ENCODE peak calls at places on chromosome 7, in five cellular contexts. One of them, this sample, is unnamed.

GRCh38 chr7:114084381-114085312 is 165.8 kb upstream of the PPP1R3A start:
- DNase-seq in neural progenitor cell: peak; percentile 72
- DNase-seq in neuronal stem cell: peak; percentile 49
- DNase-seq in H1: no peak
- DNase-seq in HepG2: no peak
- DNase-seq in this sample: no peak

GRCh38 chr7:139753079-139753692 is 24.6 kb downstream of the HIPK2 start:
- DNase-seq in neural progenitor cell: no peak
- DNase-seq in H1: no peak
- DNase-seq in HepG2: no peak
- DNase-seq in neuronal stem cell: no peak
- DNase-seq in this sample: no peak

GRCh38 chr7:48337012-48337621 is 165.9 kb downstream of the ABCA13 start:
- DNase-seq in HepG2: peak; percentile 10
- DNase-seq in H1: no peak
- DNase-seq in neural progenitor cell: peak; percentile 59
- DNase-seq in neuronal stem cell: peak; percentile 15
- DNase-seq in this sample: no peak

GRCh38 chr7:127874951-127875608 is 156.2 kb downstream of the LRRC4 start:
- DNase-seq in neuronal stem cell: no peak
- DNase-seq in H1: no peak
- DNase-seq in HepG2: no peak
- DNase-seq in neural progenitor cell: no peak
- DNase-seq in this sample: no peak

GRCh38 chr7:4247106-4247876 is 434.8 kb upstream of the FOXK1 start:
- DNase-seq in HepG2: no peak
- DNase-seq in neuronal stem cell: no peak
- DNase-seq in neural progenitor cell: no peak
- DNase-seq in H1: no peak
- DNase-seq in this sample: no peak

GRCh38 chr7:116426428-116427156 is 72.9 kb upstream of the CAV2 start:
- DNase-seq in neural progenitor cell: no peak
- DNase-seq in neuronal stem cell: no peak
- DNase-seq in HepG2: no peak
- DNase-seq in H1: no peak
- DNase-seq in this sample: peak; percentile 83

GRCh38 chr7:98418636-98419315 is 17.9 kb upstream of the BAIAP2L1 start:
- DNase-seq in H1: no peak
- DNase-seq in neuronal stem cell: no peak
- DNase-seq in HepG2: peak; percentile 100
- DNase-seq in neural progenitor cell: no peak
- DNase-seq in this sample: peak; percentile 96

GRCh38 chr7:141133646-141134045 is 59.8 kb downstream of the TMEM178B start:
- DNase-seq in HepG2: no peak
- DNase-seq in neuronal stem cell: no peak
- DNase-seq in H1: no peak
- DNase-seq in neural progenitor cell: no peak
- DNase-seq in this sample: no peak

GRCh38 chr7:43594020-43594419 is 11.1 kb downstream of the STK17A start:
- DNase-seq in neural progenitor cell: no peak
- DNase-seq in HepG2: no peak
- DNase-seq in H1: no peak
- DNase-seq in neuronal stem cell: no peak
- DNase-seq in this sample: no peak

GRCh38 chr7:36971515-36972139 is 247.3 kb upstream of the AOAH start:
- DNase-seq in H1: no peak
- DNase-seq in HepG2: peak; percentile 99
- DNase-seq in neuronal stem cell: peak; percentile 24
- DNase-seq in neural progenitor cell: peak; percentile 70
- DNase-seq in this sample: no peak

GRCh38 chr7:128701062-128701785 is 29.1 kb downstream of the GARIN1A start:
- DNase-seq in neuronal stem cell: no peak
- DNase-seq in H1: no peak
- DNase-seq in neural progenitor cell: no peak
- DNase-seq in HepG2: no peak
- DNase-seq in this sample: peak; percentile 41

GRCh38 chr7:151565541-151565940 is 45.8 kb upstream of the RHEB start:
- DNase-seq in HepG2: no peak
- DNase-seq in neuronal stem cell: no peak
- DNase-seq in H1: no peak
- DNase-seq in neural progenitor cell: no peak
- DNase-seq in this sample: peak; percentile 38

GRCh38 chr7:35565927-35566326 is 129.0 kb downstream of the HERPUD2 start:
- DNase-seq in HepG2: no peak
- DNase-seq in neuronal stem cell: no peak
- DNase-seq in neural progenitor cell: no peak
- DNase-seq in H1: no peak
- DNase-seq in this sample: no peak

GRCh38 chr7:132575987-132576722 is at the start of gene PLXNA4:
- DNase-seq in H1: no peak
- DNase-seq in neural progenitor cell: peak; percentile 52
- DNase-seq in HepG2: no peak
- DNase-seq in neuronal stem cell: no peak
- DNase-seq in this sample: no peak

GRCh38 chr7:78148166-78148894 is 349.8 kb downstream of the PHTF2 start:
- DNase-seq in HepG2: peak; percentile 5
- DNase-seq in neural progenitor cell: no peak
- DNase-seq in H1: no peak
- DNase-seq in neuronal stem cell: no peak
- DNase-seq in this sample: no peak

GRCh38 chr7:5695037-5695708 is 86.3 kb downstream of the RNF216 start:
- DNase-seq in HepG2: no peak
- DNase-seq in H1: no peak
- DNase-seq in neural progenitor cell: no peak
- DNase-seq in neuronal stem cell: no peak
- DNase-seq in this sample: no peak

GRCh38 chr7:74002474-74003017 is 25.4 kb upstream of the ELN start:
- DNase-seq in neural progenitor cell: no peak
- DNase-seq in H1: no peak
- DNase-seq in HepG2: no peak
- DNase-seq in neuronal stem cell: no peak
- DNase-seq in this sample: no peak

GRCh38 chr7:116899308-116899707 is 36.9 kb downstream of the CAPZA2 start:
- DNase-seq in neural progenitor cell: no peak
- DNase-seq in H1: no peak
- DNase-seq in HepG2: no peak
- DNase-seq in neuronal stem cell: no peak
- DNase-seq in this sample: no peak

GRCh38 chr7:64879097-64879730 is 23.9 kb upstream of the ZNF273 start:
- DNase-seq in neuronal stem cell: no peak
- DNase-seq in H1: no peak
- DNase-seq in HepG2: no peak
- DNase-seq in neural progenitor cell: no peak
- DNase-seq in this sample: no peak

GRCh38 chr7:81690251-81690650 is 79.6 kb downstream of the HGF start:
- DNase-seq in H1: no peak
- DNase-seq in neuronal stem cell: no peak
- DNase-seq in HepG2: no peak
- DNase-seq in neural progenitor cell: no peak
- DNase-seq in this sample: no peak

GRCh38 chr7:25887795-25888559 is 264.0 kb upstream of the NFE2L3 start:
- DNase-seq in H1: no peak
- DNase-seq in neuronal stem cell: no peak
- DNase-seq in neural progenitor cell: no peak
- DNase-seq in HepG2: no peak
- DNase-seq in this sample: no peak

GRCh38 chr7:120521761-120522737 is 249.1 kb downstream of the KCND2 start:
- DNase-seq in neuronal stem cell: no peak
- DNase-seq in neural progenitor cell: peak; percentile 8
- DNase-seq in H1: no peak
- DNase-seq in HepG2: no peak
- DNase-seq in this sample: no peak

GRCh38 chr7:118184392-118184899 is 482 bp downstream of the LSM8 start:
- DNase-seq in neural progenitor cell: no peak
- DNase-seq in H1: no peak
- DNase-seq in neuronal stem cell: no peak
- DNase-seq in HepG2: no peak
- DNase-seq in this sample: no peak

GRCh38 chr7:131726031-131726430 is 169.6 kb upstream of the PODXL start:
- DNase-seq in HepG2: no peak
- DNase-seq in neural progenitor cell: no peak
- DNase-seq in neuronal stem cell: no peak
- DNase-seq in H1: no peak
- DNase-seq in this sample: no peak

GRCh38 chr7:148701414-148701813 is 2.7 kb downstream of the CUL1 start:
- DNase-seq in H1: no peak
- DNase-seq in neural progenitor cell: no peak
- DNase-seq in neuronal stem cell: no peak
- DNase-seq in HepG2: no peak
- DNase-seq in this sample: no peak

GRCh38 chr7:1021366-1021765 is 23.0 kb upstream of the GPR146 start:
- DNase-seq in neuronal stem cell: no peak
- DNase-seq in H1: no peak
- DNase-seq in neural progenitor cell: no peak
- DNase-seq in HepG2: no peak
- DNase-seq in this sample: no peak

GRCh38 chr7:84389242-84389641 is 194.7 kb upstream of the SEMA3A start:
- DNase-seq in neural progenitor cell: no peak
- DNase-seq in HepG2: no peak
- DNase-seq in H1: no peak
- DNase-seq in neuronal stem cell: no peak
- DNase-seq in this sample: no peak

GRCh38 chr7:22256702-22257101 is 100.3 kb downstream of the RAPGEF5 start:
- DNase-seq in neuronal stem cell: no peak
- DNase-seq in H1: no peak
- DNase-seq in neural progenitor cell: no peak
- DNase-seq in HepG2: no peak
- DNase-seq in this sample: no peak

GRCh38 chr7:45233249-45233775 is 75.7 kb downstream of the RAMP3 start:
- DNase-seq in H1: no peak
- DNase-seq in neural progenitor cell: no peak
- DNase-seq in neuronal stem cell: no peak
- DNase-seq in HepG2: no peak
- DNase-seq in this sample: no peak

GRCh38 chr7:81234896-81235295 is 316.0 kb upstream of the SEMA3C start:
- DNase-seq in neuronal stem cell: no peak
- DNase-seq in neural progenitor cell: no peak
- DNase-seq in H1: no peak
- DNase-seq in HepG2: no peak
- DNase-seq in this sample: no peak

GRCh38 chr7:90512841-90513254 is 43.4 kb downstream of the PTTG1IP2 start:
- DNase-seq in H1: no peak
- DNase-seq in neural progenitor cell: no peak
- DNase-seq in neuronal stem cell: no peak
- DNase-seq in HepG2: peak; percentile 18
- DNase-seq in this sample: no peak
- H3K4me2 ChIP-seq in H1: no peak overlapping the region
- H3K4me2 ChIP-seq in neural progenitor cell: no peak overlapping the region
- H3K4me2 ChIP-seq in neuronal stem cell: no peak overlapping the region
- H3K4me2 ChIP-seq in HepG2: no peak overlapping the region
- H3K4me2 ChIP-seq in this sample: no peak overlapping the region

DNA sequence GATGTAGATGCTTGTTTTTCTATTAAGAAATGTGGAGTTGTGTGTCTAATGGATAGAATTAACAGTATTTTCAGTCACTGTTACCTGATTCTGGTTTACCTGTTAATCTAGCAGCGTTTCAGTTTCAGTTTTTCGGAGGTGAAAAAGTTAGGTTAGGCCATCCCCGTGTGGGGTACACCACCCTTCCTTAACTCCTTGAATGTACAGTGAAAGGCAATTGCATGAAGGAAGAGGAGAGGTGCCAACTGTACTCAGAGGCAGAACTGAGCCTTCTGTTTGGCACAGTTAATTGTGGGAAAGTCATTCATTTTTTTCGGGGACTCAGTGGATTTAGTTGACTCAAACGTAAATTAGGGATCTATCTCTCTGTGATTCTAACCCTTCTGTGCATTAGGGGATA is 35.6 kb downstream of the RPA3 start:
- DNase-seq in HepG2: no peak
- DNase-seq in neural progenitor cell: no peak
- DNase-seq in H1: no peak
- DNase-seq in neuronal stem cell: no peak
- DNase-seq in this sample: no peak
- H3K4me3 ChIP-seq in HepG2: no peak overlapping the region
- H3K4me3 ChIP-seq in neural progenitor cell: no peak overlapping the region
- H3K4me3 ChIP-seq in H1: no peak overlapping the region
- H3K4me3 ChIP-seq in neuronal stem cell: no peak overlapping the region
- H3K4me3 ChIP-seq in this sample: no peak overlapping the region

GRCh38 chr7:12066561-12066960 is 144.5 kb upstream of the TMEM106B start:
- DNase-seq in neuronal stem cell: no peak
- DNase-seq in HepG2: peak; percentile 4
- DNase-seq in H1: no peak
- DNase-seq in neural progenitor cell: no peak
- DNase-seq in this sample: no peak
- H3K4me2 ChIP-seq in neuronal stem cell: no peak overlapping the region
- H3K4me2 ChIP-seq in HepG2: no peak overlapping the region
- H3K4me2 ChIP-seq in H1: no peak overlapping the region
- H3K4me2 ChIP-seq in neural progenitor cell: no peak overlapping the region
- H3K4me2 ChIP-seq in this sample: no peak overlapping the region

GRCh38 chr7:2519119-2519930 is at the start of gene LFNG:
- DNase-seq in HepG2: peak; percentile 72
- DNase-seq in neural progenitor cell: peak; percentile 97
- DNase-seq in H1: no peak
- DNase-seq in neuronal stem cell: peak; percentile 94
- DNase-seq in this sample: no peak

GRCh38 chr7:2521341-2521745 is 1.8 kb downstream of the LFNG start:
- DNase-seq in HepG2: no peak
- DNase-seq in neural progenitor cell: peak; percentile 66
- DNase-seq in neuronal stem cell: no peak
- DNase-seq in H1: no peak
- DNase-seq in this sample: no peak

GRCh38 chr7:2521952-2522591 is 2.5 kb downstream of the LFNG start:
- DNase-seq in HepG2: no peak
- DNase-seq in neuronal stem cell: no peak
- DNase-seq in H1: no peak
- DNase-seq in neural progenitor cell: peak; percentile 47
- DNase-seq in this sample: no peak

GRCh38 chr7:2520131-2520807 is 695 bp downstream of the LFNG start:
- DNase-seq in neural progenitor cell: peak; percentile 61
- DNase-seq in H1: no peak
- DNase-seq in HepG2: no peak
- DNase-seq in neuronal stem cell: no peak
- DNase-seq in this sample: no peak

GRCh38 chr7:2520808-2521146 is 1.2 kb downstream of the LFNG start:
- DNase-seq in H1: no peak
- DNase-seq in neural progenitor cell: no peak
- DNase-seq in neuronal stem cell: no peak
- DNase-seq in HepG2: no peak
- DNase-seq in this sample: no peak
- H3K4me3 ChIP-seq in H1: peak overlapping the region; percentile 63
- H3K4me3 ChIP-seq in neural progenitor cell: peak overlapping the region; percentile 74
- H3K4me3 ChIP-seq in neuronal stem cell: peak overlapping the region; percentile 87
- H3K4me3 ChIP-seq in HepG2: peak overlapping the region; percentile 54
- H3K4me3 ChIP-seq in this sample: peak overlapping the region; percentile 63

GRCh38 chr7:27103489-27104226 is 1.2 kb upstream of the HOXA2 start:
- DNase-seq in neuronal stem cell: no peak
- DNase-seq in HepG2: no peak
- DNase-seq in H1: no peak
- DNase-seq in neural progenitor cell: peak; percentile 56
- DNase-seq in this sample: no peak
- H3K4me2 ChIP-seq in neuronal stem cell: no peak overlapping the region
- H3K4me2 ChIP-seq in HepG2: no peak overlapping the region
- H3K4me2 ChIP-seq in H1: no peak overlapping the region
- H3K4me2 ChIP-seq in neural progenitor cell: no peak overlapping the region
- H3K4me2 ChIP-seq in this sample: peak overlapping the region; percentile 97

This sample was measured in keratinocyte.